ENCODE peak calls at places on chromosomes 6 and 20, in six cellular contexts. U is mucosa of descending colon, O is upper lobe of right lung, T is heart left ventricle, D is heart right ventricle, W is upper lobe of left lung. L is an unnamed sample.

GRCh38 chr6:170124150-170124549 is 166.7 kb downstream of the DLL1 start:
- ATAC-seq in U (no peak), O (no peak), T (no peak), D (no peak), W (no peak), L (no peak)

GRCh38 chr20:37642246-37642645 is 51.6 kb upstream of the CTNNBL1 start:
- ATAC-seq in U (no peak), O (no peak), T (no peak), D (no peak), W (no peak), L (no peak)

GRCh38 chr6:123925360-123925759 is 121.7 kb downstream of the NKAIN2 start:
- ATAC-seq in U (no peak), O (no peak), T (no peak), D (no peak), W (no peak), L (no peak)

GRCh38 chr6:43299338-43300293 is 1.6 kb downstream of the SLC22A7 start:
- ATAC-seq in U (no peak), O (no peak), T (no peak), D (no peak), W (no peak), L (no peak)

GRCh38 chr6:109979033-109979921 is 1.2 kb downstream of the GPR6 start:
- ATAC-seq in U (no peak), O (no peak), T (no peak), D (peak; percentile 41), W (peak; percentile 16), L (no peak)

GRCh38 chr6:144723431-144723830 is 438.3 kb downstream of the UTRN start:
- ATAC-seq in U (no peak), O (no peak), T (no peak), D (no peak), W (no peak), L (no peak)

GRCh38 chr20:53381568-53382262 is 211.9 kb downstream of the ZNF217 start:
- ATAC-seq in U (no peak), O (no peak), T (no peak), D (no peak), W (no peak), L (no peak)

GRCh38 chr6:1604991-1605821 is 4.5 kb upstream of the FOXC1 start:
- ATAC-seq in U (peak; percentile 27), O (peak; percentile 1), T (no peak), D (peak; percentile 20), W (no peak), L (no peak)

GRCh38 chr6:35258858-35259193 is 709 bp upstream of the ZNF76 start:
- ATAC-seq in U (peak; percentile 2), O (no peak), T (no peak), D (no peak), W (peak; percentile 23), L (peak; percentile 16)

GRCh38 chr6:83226517-83226916 is 33.4 kb downstream of the RWDD2A start:
- ATAC-seq in U (no peak), O (no peak), T (no peak), D (no peak), W (no peak), L (no peak)

GRCh38 chr20:48983423-48984400 is 62.2 kb downstream of the ARFGEF2 start:
- ATAC-seq in U (no peak), O (peak; percentile 62), T (peak; percentile 83), D (peak; percentile 97), W (no peak), L (peak; percentile 22)

GRCh38 chr6:125821825-125822281 is 31.1 kb downstream of the NCOA7 start:
- ATAC-seq in U (peak; percentile 99), O (peak; percentile 57), T (peak; percentile 19), D (peak; percentile 81), W (no peak), L (peak; percentile 44)

GRCh38 chr6:31958741-31959739 is at the start of the genes NELFE and SKIC2:
- ATAC-seq in U (peak; percentile 99), O (peak; percentile 99), T (peak; percentile 99), D (peak; percentile 98), W (peak; percentile 99), L (peak; percentile 100)

GRCh38 chr6:124203812-124204167 is 400.1 kb downstream of the NKAIN2 start:
- ATAC-seq in U (no peak), O (no peak), T (no peak), D (no peak), W (no peak), L (no peak)

GRCh38 chr6:5899216-5900045 is 107.3 kb downstream of the NRN1 start:
- ATAC-seq in U (no peak), O (no peak), T (no peak), D (no peak), W (no peak), L (no peak)

GRCh38 chr6:12403201-12403826 is 113.2 kb downstream of the EDN1 start:
- ATAC-seq in U (no peak), O (no peak), T (no peak), D (no peak), W (peak; percentile 56), L (no peak)

GRCh38 chr6:12601881-12602280 is 114.7 kb upstream of the PHACTR1 start:
- ATAC-seq in U (no peak), O (no peak), T (no peak), D (no peak), W (no peak), L (no peak)

GRCh38 chr20:49091762-49092161 is 45.6 kb downstream of the CSE1L start:
- ATAC-seq in U (no peak), O (no peak), T (no peak), D (no peak), W (no peak), L (no peak)

GRCh38 chr20:35515949-35516645 is 13.4 kb downstream of the C20orf173 start:
- ATAC-seq in U (peak; percentile 18), O (no peak), T (no peak), D (no peak), W (no peak), L (no peak)

GRCh38 chr6:134873500-134874388 is 76.2 kb downstream of the ALDH8A1 start:
- ATAC-seq in U (peak; percentile 69), O (no peak), T (no peak), D (no peak), W (no peak), L (no peak)

GRCh38 chr6:40852667-40853383 is 186.2 kb downstream of the UNC5CL start:
- ATAC-seq in U (no peak), O (peak; percentile 65), T (no peak), D (no peak), W (no peak), L (no peak)

GRCh38 chr6:88761237-88762031 is 202.0 kb downstream of the RNGTT start:
- ATAC-seq in U (no peak), O (no peak), T (no peak), D (no peak), W (no peak), L (no peak)

GRCh38 chr20:23146857-23147256 is 60.7 kb upstream of the CD93 start:
- ATAC-seq in U (no peak), O (no peak), T (no peak), D (no peak), W (no peak), L (no peak)
- H3K4me1 ChIP-seq in U (peaks cover 5% of the 10 kb centered on the region), O (peaks cover 39% of the 10 kb centered on the region), T (peaks cover 50% of the 10 kb centered on the region), D (peaks cover 56% of the 10 kb centered on the region), W (peaks cover 55% of the 10 kb centered on the region), L (no peaks in the 10 kb centered on the region)

GRCh38 chr6:149043476-149044130 is 273.9 kb upstream of the TAB2 start:
- ATAC-seq in U (peak; percentile 34), O (no peak), T (no peak), D (no peak), W (no peak), L (no peak)
- TF ChIP-seq CTCF in U (no peak), O (peak; percentile 12), T (no peak), D (no peak), W (no peak), L (no peak)

GRCh38 chr6:15363523-15364400 is 117.9 kb downstream of the JARID2 start:
- ATAC-seq in U (peak; percentile 41), O (peak; percentile 20), T (no peak), D (no peak), W (no peak), L (no peak)
- H3K4me1 ChIP-seq in U (peaks cover 22% of the 10 kb centered on the region), O (peaks cover 33% of the 10 kb centered on the region), T (peaks cover 41% of the 10 kb centered on the region), D (peaks cover 53% of the 10 kb centered on the region), W (peaks cover 31% of the 10 kb centered on the region), L (peaks cover 61% of the 10 kb centered on the region)

DNA sequence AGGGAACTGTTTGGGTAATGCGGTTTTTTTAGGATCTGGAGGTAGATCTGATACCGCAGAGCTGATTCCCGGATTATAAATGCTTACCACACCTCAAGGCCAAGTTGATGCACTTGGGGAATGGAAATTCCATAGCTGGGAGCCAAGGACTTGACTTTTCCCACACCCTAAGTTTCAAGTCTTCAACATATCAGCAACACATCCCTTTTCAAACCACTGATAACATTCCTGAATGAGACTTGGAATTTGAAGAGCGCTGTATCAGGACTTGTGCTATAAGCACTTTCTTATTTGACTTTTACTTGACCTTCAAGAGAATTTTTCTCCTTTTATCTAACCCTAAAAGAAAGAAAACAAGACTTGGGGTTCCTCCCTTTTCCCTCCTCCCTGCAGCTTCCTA is 90.6 kb upstream of the NAA20 start:
- ATAC-seq in U (no peak), O (peak; percentile 56), T (no peak), D (no peak), W (peak; percentile 46), L (no peak)
- TF ChIP-seq CTCF in U (no peak), O (no peak), T (no peak), D (no peak), W (no peak), L (no peak)